ENCODE peak calls at places on chromosome 16, in eight cellular contexts. D is GM13976; U is fibroblast of villous mesenchyme; L is AG20443; X is caudate nucleus; P is stimulated activated naive CD8-positive, alpha-beta T cell treated with anti-CD3 and anti-CD28 coated beads, Interleukin-15, Interleukin-2, amounts not matched to agents 100 U/mL and 50 U/mL, for 24 hours; V is mesothelial cell of epicardium; C is substantia nigra. E is an unnamed sample.

GRCh38 chr16:27326738-27327585 is 13.2 kb downstream of the IL4R start:
- DNase-seq in D (peak), U (peak), L (peak), C (peak), X (no peak), V (no peak), P (peak), E (peak)

GRCh38 chr16:47143329-47143676 is 442 bp downstream of the NETO2 start:
- DNase-seq in X (no peak), V (peak), D (peak), U (peak), L (peak), C (peak), P (peak), E (no peak)

GRCh38 chr16:2194166-2194834 is 2.1 kb downstream of the CASKIN1 start:
- DNase-seq in L (no peak), V (no peak), C (no peak), X (no peak), U (peak), D (no peak), P (no peak), E (no peak)

GRCh38 chr16:12191102-12191501 is 214.6 kb downstream of the SNX29 start:
- DNase-seq in P (no peak), L (no peak), C (no peak), V (no peak), D (no peak), U (no peak), X (no peak), E (no peak)

GRCh38 chr16:53781023-53781605 is 77.2 kb downstream of the FTO start:
- DNase-seq in D (no peak), X (no peak), L (no peak), U (peak), V (no peak), P (no peak), C (no peak), E (no peak)

GRCh38 chr16:56525154-56525720 is 5.4 kb upstream of the BBS2 start:
- DNase-seq in X (no peak), C (no peak), P (no peak), V (no peak), L (peak), D (no peak), U (no peak), E (no peak)

GRCh38 chr16:30003670-30004423 is 7.0 kb downstream of the DOC2A start:
- DNase-seq in C (no peak), V (no peak), P (no peak), U (no peak), X (no peak), L (no peak), D (no peak), E (no peak)

GRCh38 chr16:83501481-83501880 is 306.3 kb upstream of the HSBP1 start:
- DNase-seq in P (no peak), V (no peak), X (no peak), L (no peak), D (no peak), C (no peak), U (no peak), E (no peak)

GRCh38 chr16:19601083-19601976 is 45.8 kb downstream of the VPS35L start:
- DNase-seq in V (no peak), U (peak), X (no peak), L (peak), D (peak), P (peak), C (peak), E (no peak)

E was measured in iPS DF 19.7.